ENCODE peak calls at places on chromosomes 1 and 21, in seven cellular contexts. W, U, L, P, B, X and R are unnamed samples.

GRCh38 chr1:151282883-151283725 is 1.0 kb downstream of the ZNF687 start:
- DNase-seq in W (no peak), U (no peak), L (no peak), P (no peak), B (peak), X (peak), R (peak)

GRCh38 chr1:173064011-173064410 is 13.3 kb upstream of the TNFSF18 start:
- DNase-seq in W (no peak), U (no peak), L (no peak), P (no peak), B (no peak), X (no peak), R (no peak)

GRCh38 chr21:43916076-43916475 is 51.1 kb downstream of the AGPAT3 start:
- DNase-seq in W (no peak), U (no peak), L (no peak), P (no peak), B (no peak), X (no peak), R (peak)

GRCh38 chr21:33036430-33037162 is 10.9 kb downstream of the OLIG2 start:
- DNase-seq in W (peak), U (no peak), L (no peak), P (no peak), B (no peak), X (no peak), R (no peak)

GRCh38 chr1:228459091-228459993 is 27.8 kb upstream of the RNF187 start:
- DNase-seq in W (peak), U (peak), L (peak), P (no peak), B (no peak), X (peak), R (peak)

GRCh38 chr1:8718878-8719361 is 98.5 kb downstream of the RERE start:
- DNase-seq in W (no peak), U (no peak), L (no peak), P (no peak), B (no peak), X (no peak), R (no peak)

GRCh38 chr1:149942207-149942606 is 5.5 kb upstream of the MTMR11 start:
- DNase-seq in W (no peak), U (peak), L (no peak), P (no peak), B (no peak), X (no peak), R (no peak)

GRCh38 chr1:85502625-85503083 is 37.7 kb upstream of the DDAH1 start:
- DNase-seq in W (peak), U (peak), L (no peak), P (no peak), B (no peak), X (no peak), R (no peak)

GRCh38 chr1:116334015-116334547 is 39.0 kb upstream of the ATP1A1 start:
- DNase-seq in W (no peak), U (no peak), L (no peak), P (no peak), B (no peak), X (no peak), R (no peak)

GRCh38 chr1:30250338-30251022 is 472.9 kb downstream of the MATN1 start:
- DNase-seq in W (no peak), U (no peak), L (no peak), P (no peak), B (no peak), X (no peak), R (no peak)

GRCh38 chr1:183346276-183346732 is 71.9 kb downstream of the NMNAT2 start:
- DNase-seq in W (no peak), U (no peak), L (no peak), P (no peak), B (no peak), X (no peak), R (no peak)

GRCh38 chr21:43892984-43893535 is 28.0 kb downstream of the AGPAT3 start:
- DNase-seq in W (no peak), U (no peak), L (no peak), P (no peak), B (no peak), X (no peak), R (no peak)

GRCh38 chr1:119828266-119828665 is 17.0 kb upstream of the REG4 start:
- DNase-seq in W (no peak), U (no peak), L (no peak), P (no peak), B (no peak), X (no peak), R (no peak)

GRCh38 chr1:169119405-169119804 is 12.9 kb downstream of the ATP1B1 start:
- DNase-seq in W (no peak), U (no peak), L (no peak), P (no peak), B (no peak), X (no peak), R (no peak)

GRCh38 chr1:115505157-115505571 is 136.6 kb upstream of the VANGL1 start:
- DNase-seq in W (no peak), U (no peak), L (no peak), P (no peak), B (no peak), X (no peak), R (no peak)

GRCh38 chr1:211952299-211952698 is 83.1 kb downstream of the INTS7 start:
- DNase-seq in W (no peak), U (no peak), L (no peak), P (no peak), B (no peak), X (no peak), R (no peak)

GRCh38 chr1:26861889-26862371 is 1.0 kb upstream of the SFN start:
- DNase-seq in W (no peak), U (no peak), L (no peak), P (no peak), B (no peak), X (no peak), R (no peak)

GRCh38 chr1:85061711-85062424 is 13.6 kb upstream of the MCOLN3 start:
- DNase-seq in W (peak), U (peak), L (peak), P (peak), B (peak), X (peak), R (peak)

GRCh38 chr1:229252228-229252984 is 18.5 kb upstream of the RAB4A start:
- DNase-seq in W (no peak), U (no peak), L (no peak), P (no peak), B (no peak), X (no peak), R (no peak)

GRCh38 chr1:233132445-233132844 is 163.1 kb downstream of the PCNX2 start:
- DNase-seq in W (no peak), U (no peak), L (no peak), P (no peak), B (no peak), X (no peak), R (no peak)

GRCh38 chr1:87513270-87513669 is 184.6 kb downstream of the LMO4 start:
- DNase-seq in W (no peak), U (peak), L (no peak), P (no peak), B (no peak), X (no peak), R (no peak)

GRCh38 chr1:151846062-151846568 is 6.5 kb upstream of the C2CD4D start:
- DNase-seq in W (no peak), U (no peak), L (no peak), P (no peak), B (no peak), X (no peak), R (no peak)

GRCh38 chr1:232179896-232180760 is 449.8 kb downstream of the SIPA1L2 start:
- DNase-seq in W (no peak), U (no peak), L (no peak), P (no peak), B (no peak), X (no peak), R (no peak)

GRCh38 chr1:162302660-162303344 is 73.9 kb downstream of the SPATA46 start:
- DNase-seq in W (no peak), U (no peak), L (no peak), P (no peak), B (no peak), X (no peak), R (no peak)

GRCh38 chr1:113096493-113096892 is 23.5 kb downstream of the LRIG2 start:
- DNase-seq in W (no peak), U (no peak), L (no peak), P (no peak), B (no peak), X (no peak), R (no peak)

GRCh38 chr1:246566808-246567154 is 525 bp downstream of the CNST start:
- DNase-seq in W (peak), U (no peak), L (no peak), P (peak), B (no peak), X (no peak), R (no peak)

GRCh38 chr1:44270666-44271628 is 57.7 kb downstream of the DMAP1 start:
- DNase-seq in W (no peak), U (no peak), L (no peak), P (no peak), B (no peak), X (no peak), R (no peak)

GRCh38 chr1:201191723-201192477 is 1.3 kb downstream of the IGFN1 start:
- DNase-seq in W (no peak), U (no peak), L (peak), P (no peak), B (no peak), X (no peak), R (no peak)